ENCODE peak calls at places on chromosome 1, in nine cellular contexts. C is GM12892; X is HEK293T; D is posterior vena cava; A is activated T-helper 1 cell treated with anti-CD3 and anti-CD28 coated beads, Interleukin-2, amount 50 U/mL, for 16 hours; Q is Kasumi-1; B is activated CD4-positive, alpha-beta T cell treated with anti-CD3 and anti-CD28 coated beads for 48 hours; L is head of caudate nucleus; P is GM10248. R is an unnamed sample.

GRCh38 chr1:31574749-31575372 is 1.5 kb upstream of the TINAGL1 start:
- DNase-seq in C (no peak), X (peak; percentile 9), D (no peak), A (no peak), Q (no peak), B (no peak), L (no peak), P (no peak), R (no peak)

GRCh38 chr1:9960705-9961562 is 17.7 kb downstream of the NMNAT1 start:
- DNase-seq in C (no peak), X (peak; percentile 15), D (no peak), A (no peak), Q (no peak), B (no peak), L (no peak), P (peak; percentile 64), R (peak; percentile 66)

GRCh38 chr1:154571244-154571963 is 3.8 kb downstream of the CHRNB2 start:
- DNase-seq in C (no peak), X (no peak), D (no peak), A (no peak), Q (no peak), B (no peak), L (no peak), P (no peak), R (no peak)

GRCh38 chr1:12587981-12588620 is 29.9 kb downstream of the DHRS3 start:
- DNase-seq in C (no peak), X (no peak), D (no peak), A (no peak), Q (no peak), B (no peak), L (no peak), P (no peak), R (no peak)

GRCh38 chr1:46008585-46008984 is 123.8 kb downstream of the PIK3R3 start:
- DNase-seq in C (no peak), X (no peak), D (no peak), A (no peak), Q (no peak), B (no peak), L (no peak), P (no peak), R (no peak)

GRCh38 chr1:30126839-30127238 is 596.5 kb downstream of the MATN1 start:
- DNase-seq in C (no peak), X (no peak), D (no peak), A (no peak), Q (no peak), B (no peak), L (no peak), P (no peak), R (no peak)

GRCh38 chr1:163381487-163382184 is 59.9 kb downstream of the NUF2 start:
- DNase-seq in C (no peak), X (no peak), D (no peak), A (no peak), Q (no peak), B (no peak), L (no peak), P (no peak), R (no peak)

GRCh38 chr1:5670590-5671350 is 321.5 kb downstream of the NPHP4 start:
- DNase-seq in C (no peak), X (no peak), D (no peak), A (no peak), Q (no peak), B (no peak), L (no peak), P (no peak), R (no peak)

GRCh38 chr1:228860911-228861829 is 125.9 kb downstream of the RHOU start:
- DNase-seq in C (no peak), X (peak; percentile 45), D (no peak), A (no peak), Q (no peak), B (peak; percentile 52), L (no peak), P (no peak), R (no peak)

GRCh38 chr1:228096416-228097332 is 6.5 kb downstream of the C1orf35 start:
- DNase-seq in C (peak; percentile 10), X (no peak), D (peak; percentile 66), A (no peak), Q (no peak), B (no peak), L (no peak), P (peak; percentile 5), R (no peak)

GRCh38 chr1:27886353-27886679 is 14.0 kb downstream of the THEMIS2 start:
- DNase-seq in C (no peak), X (no peak), D (no peak), A (no peak), Q (no peak), B (no peak), L (no peak), P (no peak), R (no peak)

GRCh38 chr1:115258302-115258866 is 79.7 kb downstream of the NGF start:
- DNase-seq in C (no peak), X (no peak), D (no peak), A (no peak), Q (no peak), B (no peak), L (no peak), P (no peak), R (no peak)

GRCh38 chr1:23168079-23168461 is 586 bp downstream of the LUZP1 start:
- DNase-seq in C (peak; percentile 48), X (peak; percentile 31), D (no peak), A (no peak), Q (peak; percentile 46), B (peak; percentile 41), L (peak; percentile 11), P (peak; percentile 49), R (peak; percentile 67)

GRCh38 chr1:207309775-207310273 is 11.7 kb upstream of the CD55 start:
- DNase-seq in C (no peak), X (no peak), D (no peak), A (no peak), Q (peak; percentile 61), B (no peak), L (no peak), P (peak; percentile 21), R (peak; percentile 38)

GRCh38 chr1:24457866-24458265 is 42.3 kb downstream of the NIPAL3 start:
- DNase-seq in C (no peak), X (no peak), D (no peak), A (no peak), Q (no peak), B (no peak), L (no peak), P (no peak), R (no peak)

GRCh38 chr1:155083865-155084721 is 5.5 kb downstream of the EFNA3 start:
- DNase-seq in C (no peak), X (no peak), D (no peak), A (no peak), Q (peak; percentile 55), B (peak; percentile 61), L (peak; percentile 77), P (no peak), R (no peak)

GRCh38 chr1:92817986-92818764 is 13.7 kb upstream of the RPL5 start:
- DNase-seq in C (no peak), X (peak; percentile 61), D (no peak), A (no peak), Q (peak; percentile 72), B (no peak), L (peak; percentile 15), P (peak; percentile 46), R (peak; percentile 51)

GRCh38 chr1:94061513-94062443 is 59.2 kb downstream of the ABCA4 start:
- DNase-seq in C (peak; percentile 41), X (peak; percentile 91), D (no peak), A (no peak), Q (peak; percentile 66), B (peak; percentile 54), L (peak; percentile 75), P (peak; percentile 74), R (peak; percentile 70)

GRCh38 chr1:239810071-239810481 is 281.6 kb upstream of the FMN2 start:
- DNase-seq in C (no peak), X (no peak), D (no peak), A (no peak), Q (no peak), B (no peak), L (no peak), P (no peak), R (no peak)

GRCh38 chr1:218642033-218642954 is 297.2 kb downstream of the TGFB2 start:
- DNase-seq in C (no peak), X (no peak), D (no peak), A (no peak), Q (no peak), B (no peak), L (no peak), P (no peak), R (no peak)

GRCh38 chr1:173097001-173097400 is 46.3 kb upstream of the TNFSF18 start:
- DNase-seq in C (no peak), X (no peak), D (no peak), A (no peak), Q (no peak), B (no peak), L (no peak), P (no peak), R (no peak)

GRCh38 chr1:1294250-1294890 is 13.4 kb downstream of the ACAP3 start:
- DNase-seq in C (no peak), X (no peak), D (no peak), A (no peak), Q (no peak), B (no peak), L (no peak), P (no peak), R (no peak)

GRCh38 chr1:23103001-23103879 is 65.4 kb downstream of the LUZP1 start:
- DNase-seq in C (no peak), X (no peak), D (no peak), A (no peak), Q (peak; percentile 87), B (peak; percentile 41), L (no peak), P (peak; percentile 52), R (peak; percentile 58)

GRCh38 chr1:154623358-154623757 is 15.4 kb upstream of the ADAR start:
- DNase-seq in C (no peak), X (no peak), D (no peak), A (no peak), Q (peak; percentile 78), B (no peak), L (no peak), P (no peak), R (no peak)

GRCh38 chr1:51265618-51266017 is 29.5 kb downstream of the RNF11 start:
- DNase-seq in C (no peak), X (no peak), D (no peak), A (no peak), Q (peak; percentile 23), B (no peak), L (no peak), P (no peak), R (no peak)

GRCh38 chr1:29548091-29548490 is 311.8 kb downstream of the PTPRU start:
- DNase-seq in C (no peak), X (no peak), D (no peak), A (no peak), Q (no peak), B (no peak), L (no peak), P (no peak), R (no peak)

GRCh38 chr1:89975540-89976125 is 19.3 kb upstream of the ZNF326 start:
- DNase-seq in C (no peak), X (no peak), D (no peak), A (no peak), Q (peak; percentile 42), B (no peak), L (no peak), P (no peak), R (no peak)

GRCh38 chr1:116966791-116967190 is 34.8 kb upstream of the CD101 start:
- DNase-seq in C (no peak), X (no peak), D (no peak), A (no peak), Q (no peak), B (no peak), L (no peak), P (no peak), R (no peak)

GRCh38 chr1:89254658-89255287 is 17.9 kb downstream of the GBP5 start:
- DNase-seq in C (no peak), X (no peak), D (no peak), A (no peak), Q (no peak), B (no peak), L (no peak), P (no peak), R (no peak)

GRCh38 chr1:224406216-224406615 is 28.4 kb downstream of the WDR26 start:
- DNase-seq in C (no peak), X (no peak), D (no peak), A (no peak), Q (no peak), B (no peak), L (no peak), P (no peak), R (no peak)